ENCODE peak calls at places on chromosomes 1 and 21, in seven cellular contexts. D is IMR-90, V is neuronal stem cell, L is H1, J is H9, X is mesenchymal stem cell, A is trophoblast cell. Z is an unnamed sample.

GRCh38 chr1:109880961-109881894 is 29.4 kb upstream of the CSF1 start:
- DNase-seq in X (no peak), L (no peak), V (no peak), A (no peak), J (no peak), D (no peak), Z (no peak)

GRCh38 chr1:9307303-9307702 is 14.6 kb downstream of the SPSB1 start:
- DNase-seq in X (no peak), J (no peak), L (no peak), V (no peak), A (no peak), D (no peak), Z (no peak)

GRCh38 chr1:50942334-50942733 is 17.7 kb downstream of the FAF1 start:
- DNase-seq in J (no peak), L (no peak), X (no peak), V (no peak), D (no peak), A (no peak), Z (no peak)

GRCh38 chr21:46183910-46184624 is at the start of gene SPATC1L:
- DNase-seq in A (no peak), L (peak), D (peak), J (peak), X (peak), V (peak), Z (peak)

GRCh38 chr21:44317241-44317782 is 17.5 kb downstream of the PFKL start:
- DNase-seq in D (no peak), J (no peak), A (no peak), V (no peak), L (no peak), X (no peak), Z (no peak)

GRCh38 chr1:234745844-234746797 is 136.1 kb upstream of the IRF2BP2 start:
- DNase-seq in L (no peak), A (no peak), D (peak), J (no peak), V (no peak), X (peak), Z (peak)

GRCh38 chr1:5768014-5768413 is 224.2 kb downstream of the NPHP4 start:
- DNase-seq in D (no peak), V (no peak), A (no peak), X (no peak), J (peak), L (no peak), Z (peak)

GRCh38 chr1:69638673-69639072 is 71.0 kb downstream of the LRRC7 start:
- DNase-seq in D (no peak), A (no peak), X (no peak), V (no peak), L (no peak), J (no peak), Z (no peak)

GRCh38 chr1:6099297-6099696 is 53.6 kb downstream of the KCNAB2 start:
- DNase-seq in J (no peak), X (no peak), V (no peak), D (no peak), A (no peak), L (no peak), Z (no peak)

GRCh38 chr1:198543670-198544260 is 3.3 kb upstream of the ATP6V1G3 start:
- DNase-seq in V (no peak), X (no peak), A (no peak), L (no peak), J (no peak), D (no peak), Z (no peak)

GRCh38 chr1:35850051-35850450 is 33.0 kb upstream of the AGO1 start:
- DNase-seq in D (no peak), A (peak), J (no peak), V (no peak), L (no peak), X (no peak), Z (peak)

GRCh38 chr1:116754203-116754977 is at the start of gene CD2:
- DNase-seq in L (no peak), X (no peak), D (no peak), A (no peak), J (no peak), V (no peak), Z (no peak)

GRCh38 chr1:52080014-52080415 is 23.9 kb downstream of the BTF3L4 start:
- DNase-seq in A (no peak), J (no peak), D (no peak), V (no peak), L (no peak), X (no peak), Z (no peak)

GRCh38 chr1:26999440-26999987 is 6.0 kb downstream of the TRNP1 start:
- DNase-seq in V (peak), X (peak), D (peak), L (peak), J (peak), A (peak), Z (peak)

GRCh38 chr1:16900771-16901170 is 5.0 kb downstream of the RNU1-2 start:
- DNase-seq in A (no peak), D (no peak), L (no peak), J (no peak), X (no peak), V (no peak), Z (no peak)

GRCh38 chr1:175183586-175183985 is 9.0 kb downstream of the KIAA0040 start:
- DNase-seq in V (no peak), A (no peak), L (no peak), J (peak), D (no peak), X (no peak), Z (no peak)

GRCh38 chr21:46323227-46323709 is 402 bp downstream of the C21orf58 start:
- DNase-seq in X (peak), A (no peak), J (no peak), V (no peak), D (no peak), L (no peak), Z (no peak)

GRCh38 chr1:46804027-46804889 is 5.4 kb downstream of the CYP4B1 start:
- DNase-seq in A (no peak), D (no peak), X (no peak), V (no peak), L (no peak), J (no peak), Z (no peak)

GRCh38 chr1:18299441-18300338 is 181.0 kb upstream of the KLHDC7A start:
- DNase-seq in V (peak), X (no peak), A (no peak), J (peak), D (no peak), L (peak), Z (peak)

GRCh38 chr1:79100385-79100784 is 93.9 kb upstream of the ADGRL4 start:
- DNase-seq in L (no peak), J (no peak), A (no peak), D (peak), V (no peak), X (peak), Z (peak)

GRCh38 chr1:62809788-62810187 is 25.9 kb downstream of the ATG4C start:
- DNase-seq in D (no peak), X (no peak), J (no peak), V (no peak), A (no peak), L (no peak), Z (no peak)

GRCh38 chr1:55474168-55474786 is 259.1 kb upstream of the USP24 start:
- DNase-seq in D (peak), V (no peak), X (peak), L (no peak), A (no peak), J (no peak), Z (no peak)

GRCh38 chr1:207021139-207021861 is 11.3 kb downstream of the C1orf116 start:
- DNase-seq in V (no peak), A (no peak), L (no peak), D (peak), J (no peak), X (no peak), Z (peak)

GRCh38 chr1:47409311-47410085 is 6.6 kb upstream of the FOXE3 start:
- DNase-seq in D (peak), X (no peak), L (no peak), J (no peak), V (no peak), A (peak), Z (peak)

GRCh38 chr1:221315330-221315729 is 426.6 kb downstream of the DUSP10 start:
- DNase-seq in V (no peak), L (no peak), D (peak), J (no peak), A (no peak), X (peak), Z (no peak)

GRCh38 chr1:52520149-52520548 is 32.7 kb downstream of the TUT4 start:
- DNase-seq in X (peak), V (no peak), L (no peak), J (no peak), A (no peak), D (peak), Z (no peak)

GRCh38 chr1:163085904-163086268 is 16.7 kb downstream of the RGS4 start:
- DNase-seq in A (no peak), J (no peak), X (peak), L (no peak), D (peak), V (no peak), Z (no peak)

GRCh38 chr1:177873238-177873637 is 96.6 kb downstream of the SEC16B start:
- DNase-seq in V (no peak), A (no peak), X (peak), L (no peak), J (no peak), D (peak), Z (peak)

GRCh38 chr1:58596631-58597052 is 19.6 kb upstream of the TACSTD2 start:
- DNase-seq in J (no peak), V (no peak), L (no peak), D (no peak), A (no peak), X (no peak), Z (peak)

GRCh38 chr1:212909652-212910063 is 40.7 kb upstream of the VASH2 start:
- DNase-seq in V (no peak), J (peak), D (no peak), A (no peak), L (no peak), X (no peak), Z (peak)

DNA sequence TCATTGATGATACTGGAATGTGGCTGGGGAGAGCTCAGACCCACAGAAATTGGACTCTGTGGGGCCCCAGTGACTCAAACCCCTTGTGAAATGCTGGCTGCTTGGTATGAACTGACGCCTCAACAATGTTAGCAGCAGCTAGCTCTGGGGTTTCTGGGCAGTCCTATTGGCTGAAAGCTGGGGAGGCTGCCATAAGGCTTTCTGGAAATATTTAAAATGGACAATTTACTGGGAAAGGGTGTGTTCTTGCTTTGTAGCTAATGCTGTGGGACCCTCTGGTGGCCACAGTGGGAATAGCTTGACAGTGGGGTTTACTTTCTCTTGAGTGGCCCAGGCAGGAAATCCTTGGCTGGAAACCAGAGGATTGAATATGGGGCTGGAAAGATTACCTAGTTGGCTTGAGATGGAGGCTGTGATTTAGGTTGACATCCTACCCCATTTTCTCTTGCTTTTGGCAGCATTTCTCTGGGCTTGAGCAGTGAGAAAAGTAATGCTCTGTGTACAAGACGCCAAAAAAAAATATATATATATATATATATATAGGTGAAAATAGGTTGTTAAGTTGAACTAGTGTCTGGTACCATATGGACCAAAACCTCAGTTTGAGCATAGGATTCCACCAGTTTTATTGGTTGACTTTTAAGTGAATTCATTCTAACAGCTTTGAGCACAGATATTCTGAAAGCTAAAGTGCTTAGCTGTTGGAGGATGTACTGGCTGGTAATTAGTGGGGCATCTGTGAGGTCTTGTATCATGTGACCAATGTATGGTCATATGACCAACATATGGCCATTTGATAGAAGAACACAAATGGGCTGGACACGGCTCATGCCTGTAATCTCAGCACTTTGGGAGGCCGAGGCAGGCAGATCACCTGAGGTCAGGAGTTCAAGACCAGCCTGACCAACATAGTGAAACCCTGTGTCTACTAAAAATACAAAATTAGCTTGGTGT is 8.2 kb upstream of the S100A10 start:
- DNase-seq in V (peak), D (peak), X (peak), L (peak), J (peak), A (peak), Z (peak)
- H2AK5ac ChIP-seq in V (no peak), D (no peak), X (no peak), L (no peak), J (no peak), A (no peak), Z (no peak)

GRCh38 chr1:41954533-41954944 is 35.8 kb upstream of the HIVEP3 start:
- DNase-seq in L (no peak), D (peak), A (peak), V (no peak), X (peak), J (peak), Z (peak)
- H3K18ac ChIP-seq in L (no peak), D (no peak), A (no peak), V (no peak), X (no peak), J (no peak), Z (no peak)

GRCh38 chr1:82944192-82944591 is 1054.7 kb downstream of the TTLL7 start:
- DNase-seq in A (no peak), V (no peak), D (no peak), L (no peak), J (no peak), X (no peak), Z (no peak)
- H2AK5ac ChIP-seq in A (no peak), V (no peak), D (no peak), L (no peak), J (no peak), X (no peak), Z (no peak)

DNA sequence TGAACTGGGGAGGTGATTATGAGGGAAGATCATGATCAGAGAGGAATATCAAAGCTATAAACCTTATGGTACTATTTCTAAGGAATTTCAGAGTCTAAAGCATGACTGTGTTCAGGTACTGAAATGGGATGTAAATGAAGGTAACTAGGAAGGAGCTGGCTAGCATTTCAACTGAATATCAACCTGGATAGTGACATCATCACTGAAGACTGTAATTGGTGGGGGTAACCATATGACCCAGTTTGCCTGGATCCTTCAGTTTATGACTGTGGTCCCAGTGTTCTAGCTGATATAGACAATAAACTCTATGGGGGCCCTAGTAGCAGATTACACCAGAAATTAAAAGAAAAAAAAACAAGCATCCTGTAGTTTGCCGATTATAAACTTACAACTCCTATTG is 120.8 kb downstream of the APP start:
- DNase-seq in V (no peak), L (no peak), D (no peak), X (no peak), A (no peak), J (no peak), Z (no peak)
- H3K18ac ChIP-seq in V (no peak), L (no peak), D (no peak), X (no peak), A (no peak), J (no peak), Z (peak)

GRCh38 chr1:24347159-24347931 is 28.2 kb downstream of the GRHL3 start:
- DNase-seq in L (no peak), A (no peak), V (no peak), D (no peak), X (no peak), J (no peak), Z (no peak)
- H2AK5ac ChIP-seq in L (no peak), A (no peak), V (peak), D (no peak), X (no peak), J (no peak), Z (no peak)

Z was measured in mesendoderm.